ENCODE peak calls at places on chromosomes 13 and 19, in four cellular contexts. P, R, J and I are unnamed samples.

GRCh38 chr13:105202384-105202783 is 1333.1 kb downstream of the EFNB2 start:
- DNase-seq in J (peak; percentile 44), P (no peak), R (no peak), I (peak; percentile 3)

GRCh38 chr13:38042771-38043170 is 173.2 kb upstream of the TRPC4 start:
- DNase-seq in R (no peak), P (no peak), J (no peak), I (no peak)

GRCh38 chr19:41646589-41647204 is 19.8 kb upstream of the CEACAM4 start:
- DNase-seq in R (no peak), J (peak; percentile 59), P (no peak), I (peak; percentile 66)

GRCh38 chr19:48152552-48152951 is 17.6 kb downstream of the LIG1 start:
- DNase-seq in R (no peak), J (peak; percentile 34), P (no peak), I (peak; percentile 81)

GRCh38 chr13:49652691-49653305 is 24.5 kb downstream of the ARL11 start:
- DNase-seq in J (peak; percentile 60), R (no peak), P (no peak), I (peak; percentile 58)

GRCh38 chr13:21089827-21090226 is 28.4 kb upstream of the LATS2 start:
- DNase-seq in R (no peak), P (no peak), J (no peak), I (no peak)

GRCh38 chr19:1468274-1469199 is 10.5 kb downstream of the C19orf25 start:
- DNase-seq in R (no peak), P (no peak), J (peak; percentile 50), I (no peak)

GRCh38 chr19:2532252-2533071 is 56.5 kb downstream of the GADD45B start:
- DNase-seq in P (peak; percentile 84), J (no peak), R (no peak), I (peak; percentile 91)

GRCh38 chr19:40348961-40349507 is 539 bp downstream of the PLD3 start:
- DNase-seq in R (no peak), P (no peak), J (no peak), I (peak; percentile 89)

GRCh38 chr19:38658462-38659306 is 11.2 kb downstream of the ACTN4 start:
- DNase-seq in J (no peak), R (no peak), P (peak; percentile 100), I (peak; percentile 99)

GRCh38 chr19:13926715-13927114 is 11.5 kb downstream of the PODNL1 start:
- DNase-seq in R (no peak), J (peak; percentile 14), P (no peak), I (no peak)

GRCh38 chr19:31448221-31448657 is 99.0 kb upstream of the TSHZ3 start:
- DNase-seq in P (no peak), R (no peak), J (no peak), I (peak; percentile 32)
- TF ChIP-seq CTCF in P (no peak), R (no peak), J (no peak), I (no peak)

DNA sequence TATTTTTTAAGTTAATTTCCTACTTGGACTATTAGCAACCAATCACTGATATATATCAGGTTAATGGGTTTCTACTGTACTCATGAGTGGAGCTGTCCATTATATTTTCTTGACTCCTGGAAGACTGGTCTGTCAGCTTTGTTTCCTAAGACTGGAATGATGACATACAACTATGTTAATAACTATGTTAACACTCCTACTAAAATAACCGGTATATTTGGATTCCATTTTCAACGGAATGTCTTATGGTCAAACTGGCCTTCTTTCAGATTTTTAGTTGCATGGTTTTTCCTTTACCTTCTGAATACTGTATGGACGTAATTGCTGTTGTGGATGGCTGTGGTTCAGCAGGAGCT is 45.8 kb upstream of the GPI start:
- DNase-seq in R (no peak), P (no peak), J (no peak), I (no peak)
- TF ChIP-seq REST in R (no peak), P (no peak), J (no peak), I (no peak)

GRCh38 chr13:96819375-96819774 is 174.9 kb downstream of the OXGR1 start:
- DNase-seq in J (no peak), R (no peak), P (no peak), I (no peak)

GRCh38 chr13:96821971-96822370 is 172.3 kb downstream of the OXGR1 start:
- DNase-seq in R (no peak), J (no peak), P (no peak), I (no peak)

GRCh38 chr13:96821381-96821780 is 172.9 kb downstream of the OXGR1 start:
- DNase-seq in P (no peak), R (no peak), J (no peak), I (no peak)

GRCh38 chr13:96822900-96823299 is 171.4 kb downstream of the OXGR1 start:
- DNase-seq in P (no peak), R (no peak), J (no peak), I (peak; percentile 40)

GRCh38 chr13:96824110-96824509 is 170.2 kb downstream of the OXGR1 start:
- DNase-seq in R (no peak), J (peak; percentile 68), P (no peak), I (no peak)
- TF ChIP-seq CTCF in R (no peak), J (no peak), P (no peak), I (no peak)

DNA sequence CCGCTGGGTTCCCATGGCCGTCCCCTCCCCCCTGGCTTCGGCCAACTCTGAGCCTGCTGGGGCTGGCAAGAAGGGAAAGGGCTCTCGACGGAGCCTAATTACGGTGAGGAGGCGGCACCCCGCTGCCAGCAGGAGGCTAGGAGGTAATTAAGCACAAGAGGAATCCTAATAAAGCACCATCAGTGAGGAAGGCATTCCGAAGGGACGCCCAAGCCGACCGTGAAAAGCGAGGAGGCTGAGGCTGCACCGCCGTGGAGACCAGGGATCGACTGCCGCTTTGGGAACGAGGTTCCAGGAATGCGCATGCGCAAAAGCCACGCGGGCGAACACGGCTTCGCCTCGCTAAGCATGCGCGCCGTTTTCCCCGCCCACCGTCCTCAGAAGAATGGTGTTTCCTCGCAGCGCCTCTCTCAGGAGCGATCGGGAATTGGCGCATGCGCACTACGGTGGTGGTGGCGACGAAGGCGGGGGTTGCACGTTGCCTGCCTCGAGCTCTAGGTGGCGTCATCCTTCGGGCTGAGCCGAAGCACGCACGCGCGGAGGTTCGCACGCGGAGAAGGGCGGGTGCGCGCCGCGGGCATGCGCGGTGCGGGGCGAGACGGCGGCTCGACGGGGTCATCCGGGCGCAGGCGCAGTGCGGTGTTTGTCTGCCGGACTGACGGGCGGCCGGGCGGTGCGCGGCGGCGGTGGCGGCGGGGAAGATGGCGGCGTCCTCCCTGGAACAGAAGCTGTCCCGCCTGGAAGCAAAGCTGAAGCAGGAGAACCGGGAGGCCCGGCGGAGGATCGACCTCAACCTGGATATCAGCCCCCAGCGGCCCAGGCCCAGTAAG is at the start of gene MAP2K7:
- DNase-seq in R (peak; percentile 99), J (peak; percentile 100), P (peak; percentile 95), I (peak; percentile 86)
- TF ChIP-seq REST in R (no peak), J (no peak), P (no peak), I (no peak)

GRCh38 chr19:35417713-35418534 is 30.1 kb upstream of the FFAR2 start:
- DNase-seq in P (no peak), R (peak; percentile 88), J (no peak), I (no peak)
- TF ChIP-seq CTCF in P (no peak), R (no peak), J (no peak), I (no peak)

GRCh38 chr19:10653732-10654609 is at the start of gene ILF3:
- DNase-seq in P (peak; percentile 99), J (peak; percentile 100), R (peak; percentile 100), I (peak; percentile 100)
- TF ChIP-seq REST in P (no peak), J (peak; percentile 68), R (peak; percentile 18), I (peak; percentile 48)

GRCh38 chr13:109813663-109814062 is 27.3 kb upstream of the IRS2 start:
- DNase-seq in P (no peak), R (no peak), J (no peak), I (no peak)
- TF ChIP-seq CTCF in P (no peak), R (no peak), J (no peak), I (no peak)

GRCh38 chr19:8610928-8611284 is 391 bp upstream of the ADAMTS10 start:
- DNase-seq in J (no peak), P (no peak), R (no peak), I (no peak)

GRCh38 chr19:8609210-8610040 is 1.1 kb downstream of the ADAMTS10 start:
- DNase-seq in R (no peak), J (peak; percentile 42), P (no peak), I (peak; percentile 44)

GRCh38 chr19:8611391-8611883 is 922 bp upstream of the ADAMTS10 start:
- DNase-seq in R (no peak), J (no peak), P (no peak), I (peak; percentile 81)

GRCh38 chr19:8608858-8609209 is 1.7 kb downstream of the ADAMTS10 start:
- DNase-seq in R (no peak), J (no peak), P (no peak), I (no peak)

DNA sequence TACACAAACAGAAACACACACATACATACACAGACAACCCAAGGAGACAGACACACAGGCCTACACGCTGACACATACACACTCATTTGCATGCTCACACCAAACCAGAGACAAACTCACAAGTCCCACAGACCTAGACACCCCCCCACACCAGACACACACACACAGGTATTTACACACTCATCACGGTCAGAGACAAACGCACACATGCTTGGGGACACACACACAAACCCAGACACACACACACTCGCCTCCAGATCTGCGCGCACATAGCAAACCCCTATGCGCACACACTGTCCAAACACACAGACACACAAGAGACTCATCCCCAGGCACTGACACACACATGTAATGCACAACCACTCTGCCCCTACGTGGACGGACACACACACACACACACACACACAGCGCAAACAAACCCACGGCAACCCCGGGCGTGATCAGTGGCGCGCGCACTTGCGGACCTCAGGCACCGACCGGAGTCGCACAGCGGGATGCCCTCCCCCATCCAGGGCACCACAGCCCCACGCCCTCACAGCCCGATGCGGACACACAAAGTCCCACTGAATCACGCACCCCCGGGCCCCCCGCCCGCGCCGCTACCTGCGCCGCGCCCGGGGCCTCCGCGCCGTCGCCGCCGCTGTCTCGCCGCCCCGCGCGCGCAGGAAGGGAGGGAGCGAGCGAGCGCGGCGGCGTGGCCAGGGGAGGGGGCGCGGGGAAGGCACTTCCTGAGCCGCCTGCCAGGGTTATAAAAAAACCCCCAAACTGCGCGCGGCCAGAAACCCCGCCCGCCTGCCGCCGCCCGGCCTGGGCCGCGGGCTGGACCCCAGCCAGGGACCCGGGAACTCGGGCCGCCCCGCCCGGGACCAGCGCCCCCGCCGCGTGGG is at the start of gene ADAMTS10:
- DNase-seq in R (no peak), P (no peak), J (peak; percentile 16), I (no peak)
- TF ChIP-seq REST in R (no peak), P (no peak), J (no peak), I (no peak)

GRCh38 chr19:8589177-8589714 is 12.0 kb upstream of the MYO1F start:
- DNase-seq in P (no peak), R (no peak), J (no peak), I (no peak)

GRCh38 chr19:8596168-8596567 is 14.3 kb downstream of the ADAMTS10 start:
- DNase-seq in J (no peak), P (no peak), R (no peak), I (no peak)

GRCh38 chr19:8595651-8596050 is 14.9 kb downstream of the ADAMTS10 start:
- DNase-seq in R (no peak), P (no peak), J (no peak), I (no peak)

GRCh38 chr19:8592231-8593009 is 15.2 kb upstream of the MYO1F start:
- DNase-seq in R (no peak), P (peak; percentile 84), J (peak; percentile 14), I (peak; percentile 60)

GRCh38 chr19:8593931-8594330 is 16.6 kb downstream of the ADAMTS10 start:
- DNase-seq in P (no peak), R (no peak), J (no peak), I (peak; percentile 62)
- TF ChIP-seq CTCF in P (no peak), R (no peak), J (no peak), I (peak; percentile 44)